ENCODE peak calls at places on chromosomes 16 and 17, in five cellular contexts. One of them, this sample, is unnamed.

GRCh38 chr16:84919267-84919666 is 92.1 kb downstream of the ZDHHC7 start:
- DNase-seq in K562: no peak
- DNase-seq in PC-9: no peak
- DNase-seq in GM23248: peak
- DNase-seq in mammary epithelial cell: no peak
- DNase-seq in this sample: no peak

GRCh38 chr16:11114366-11115164 is 141.4 kb downstream of the SOCS1 start:
- DNase-seq in K562: no peak
- DNase-seq in PC-9: no peak
- DNase-seq in GM23248: no peak
- DNase-seq in mammary epithelial cell: no peak
- DNase-seq in this sample: no peak

GRCh38 chr16:59899940-59900339 is 1165.8 kb upstream of the GOT2 start:
- DNase-seq in K562: no peak
- DNase-seq in PC-9: no peak
- DNase-seq in GM23248: no peak
- DNase-seq in mammary epithelial cell: no peak
- DNase-seq in this sample: no peak

GRCh38 chr17:44273607-44274006 is 5.7 kb upstream of the SLC4A1 start:
- DNase-seq in K562: no peak
- DNase-seq in PC-9: no peak
- DNase-seq in GM23248: no peak
- DNase-seq in mammary epithelial cell: no peak
- DNase-seq in this sample: no peak

GRCh38 chr17:20173091-20173490 is 163.9 kb downstream of the SPECC1 start:
- DNase-seq in K562: no peak
- DNase-seq in PC-9: no peak
- DNase-seq in GM23248: no peak
- DNase-seq in mammary epithelial cell: no peak
- DNase-seq in this sample: no peak

GRCh38 chr16:74485916-74486315 is 64.6 kb upstream of the CLEC18B start:
- DNase-seq in K562: no peak
- DNase-seq in PC-9: peak
- DNase-seq in GM23248: no peak
- DNase-seq in mammary epithelial cell: peak
- DNase-seq in this sample: no peak

GRCh38 chr17:9529033-9529748 is 46.4 kb downstream of the STX8 start:
- DNase-seq in K562: peak
- DNase-seq in PC-9: no peak
- DNase-seq in GM23248: peak
- DNase-seq in mammary epithelial cell: peak
- DNase-seq in this sample: peak

GRCh38 chr16:12146966-12147365 is 170.4 kb downstream of the SNX29 start:
- DNase-seq in K562: no peak
- DNase-seq in PC-9: no peak
- DNase-seq in GM23248: no peak
- DNase-seq in mammary epithelial cell: no peak
- DNase-seq in this sample: no peak

GRCh38 chr16:70162041-70162451 is 11.5 kb upstream of the CLEC18C start:
- DNase-seq in K562: peak
- DNase-seq in PC-9: peak
- DNase-seq in GM23248: peak
- DNase-seq in mammary epithelial cell: peak
- DNase-seq in this sample: peak

GRCh38 chr16:9072806-9073341 is 18.6 kb upstream of the HAPSTR1 start:
- DNase-seq in K562: no peak
- DNase-seq in PC-9: peak
- DNase-seq in GM23248: peak
- DNase-seq in mammary epithelial cell: peak
- DNase-seq in this sample: peak

GRCh38 chr16:28014851-28015250 is 48.7 kb downstream of the GSG1L start:
- DNase-seq in K562: no peak
- DNase-seq in PC-9: no peak
- DNase-seq in GM23248: no peak
- DNase-seq in mammary epithelial cell: no peak
- DNase-seq in this sample: peak

GRCh38 chr17:70144260-70144846 is 25.0 kb upstream of the KCNJ2 start:
- DNase-seq in K562: no peak
- DNase-seq in PC-9: no peak
- DNase-seq in GM23248: peak
- DNase-seq in mammary epithelial cell: peak
- DNase-seq in this sample: no peak

GRCh38 chr16:1173778-1174451 is 21.0 kb downstream of the CACNA1H start:
- DNase-seq in K562: no peak
- DNase-seq in PC-9: no peak
- DNase-seq in GM23248: no peak
- DNase-seq in mammary epithelial cell: no peak
- DNase-seq in this sample: no peak

GRCh38 chr16:50260206-50261159 is 5.9 kb upstream of the ADCY7 start:
- DNase-seq in K562: no peak
- DNase-seq in PC-9: no peak
- DNase-seq in GM23248: no peak
- DNase-seq in mammary epithelial cell: no peak
- DNase-seq in this sample: peak

GRCh38 chr17:8766731-8767130 is 8.4 kb upstream of the SPDYE4 start:
- DNase-seq in K562: no peak
- DNase-seq in PC-9: no peak
- DNase-seq in GM23248: peak
- DNase-seq in mammary epithelial cell: peak
- DNase-seq in this sample: no peak

GRCh38 chr16:76278086-76278485 is 885 bp downstream of the CNTNAP4 start:
- DNase-seq in K562: no peak
- DNase-seq in PC-9: no peak
- DNase-seq in GM23248: no peak
- DNase-seq in mammary epithelial cell: no peak
- DNase-seq in this sample: no peak

GRCh38 chr16:5738586-5738985 is 641.0 kb upstream of the EEF2KMT start:
- DNase-seq in K562: no peak
- DNase-seq in PC-9: no peak
- DNase-seq in GM23248: no peak
- DNase-seq in mammary epithelial cell: no peak
- DNase-seq in this sample: no peak

GRCh38 chr16:30527635-30528178 is 1.3 kb upstream of the ZNF768 start:
- DNase-seq in K562: no peak
- DNase-seq in PC-9: peak
- DNase-seq in GM23248: peak
- DNase-seq in mammary epithelial cell: peak
- DNase-seq in this sample: peak

GRCh38 chr17:50953831-50954601 is 87.9 kb upstream of the TOB1 start:
- DNase-seq in K562: peak
- DNase-seq in PC-9: peak
- DNase-seq in GM23248: peak
- DNase-seq in mammary epithelial cell: peak
- DNase-seq in this sample: peak

GRCh38 chr16:85901760-85902365 is 2.9 kb downstream of the IRF8 start:
- DNase-seq in K562: no peak
- DNase-seq in PC-9: no peak
- DNase-seq in GM23248: no peak
- DNase-seq in mammary epithelial cell: no peak
- DNase-seq in this sample: no peak

GRCh38 chr17:17166446-17166845 is 39.7 kb downstream of the PLD6 start:
- DNase-seq in K562: no peak
- DNase-seq in PC-9: no peak
- DNase-seq in GM23248: no peak
- DNase-seq in mammary epithelial cell: no peak
- DNase-seq in this sample: peak

GRCh38 chr16:3282747-3283524 is at the start of gene ZNF263:
- DNase-seq in K562: peak
- DNase-seq in PC-9: peak
- DNase-seq in GM23248: peak
- DNase-seq in mammary epithelial cell: peak
- DNase-seq in this sample: peak

GRCh38 chr17:57234252-57235092 is 21.9 kb upstream of the MSI2 start:
- DNase-seq in K562: no peak
- DNase-seq in PC-9: no peak
- DNase-seq in GM23248: no peak
- DNase-seq in mammary epithelial cell: no peak
- DNase-seq in this sample: no peak

GRCh38 chr16:25988089-25988488 is 296.3 kb downstream of the HS3ST4 start:
- DNase-seq in K562: no peak
- DNase-seq in PC-9: no peak
- DNase-seq in GM23248: no peak
- DNase-seq in mammary epithelial cell: no peak
- DNase-seq in this sample: no peak

GRCh38 chr17:4518901-4519300 is 20.2 kb downstream of the SPNS2 start:
- DNase-seq in K562: no peak
- DNase-seq in PC-9: no peak
- DNase-seq in GM23248: no peak
- DNase-seq in mammary epithelial cell: no peak
- DNase-seq in this sample: no peak

GRCh38 chr16:68713430-68713829 is 23.7 kb upstream of the CDH1 start:
- DNase-seq in K562: no peak
- DNase-seq in PC-9: no peak
- DNase-seq in GM23248: no peak
- DNase-seq in mammary epithelial cell: no peak
- DNase-seq in this sample: no peak

GRCh38 chr17:55585629-55586028 is 74.4 kb upstream of the SMIM36 start:
- DNase-seq in K562: no peak
- DNase-seq in PC-9: no peak
- DNase-seq in GM23248: no peak
- DNase-seq in mammary epithelial cell: no peak
- DNase-seq in this sample: no peak

GRCh38 chr17:1462164-1463112 is 6.4 kb upstream of the CRK start:
- DNase-seq in K562: no peak
- DNase-seq in PC-9: no peak
- DNase-seq in GM23248: no peak
- DNase-seq in mammary epithelial cell: no peak
- DNase-seq in this sample: peak

GRCh38 chr16:12160249-12160648 is 183.7 kb downstream of the SNX29 start:
- DNase-seq in K562: no peak
- DNase-seq in PC-9: no peak
- DNase-seq in GM23248: peak
- DNase-seq in mammary epithelial cell: no peak
- DNase-seq in this sample: no peak

GRCh38 chr16:21083729-21084268 is 66.8 kb downstream of the DNAH3 start:
- DNase-seq in K562: peak
- DNase-seq in PC-9: no peak
- DNase-seq in GM23248: peak
- DNase-seq in mammary epithelial cell: peak
- DNase-seq in this sample: peak

GRCh38 chr16:25950586-25951201 is 258.9 kb downstream of the HS3ST4 start:
- DNase-seq in K562: no peak
- DNase-seq in PC-9: no peak
- DNase-seq in GM23248: no peak
- DNase-seq in mammary epithelial cell: no peak
- DNase-seq in this sample: no peak

GRCh38 chr16:19876501-19877059 is 8.1 kb downstream of the GPRC5B start:
- DNase-seq in K562: no peak
- DNase-seq in PC-9: no peak
- DNase-seq in GM23248: no peak
- DNase-seq in mammary epithelial cell: no peak
- DNase-seq in this sample: no peak
- H3K27ac ChIP-seq in K562: no peak
- H3K27ac ChIP-seq in PC-9: no peak
- H3K27ac ChIP-seq in GM23248: no peak
- H3K27ac ChIP-seq in mammary epithelial cell: no peak
- H3K27ac ChIP-seq in this sample: no peak

GRCh38 chr17:39677072-39677471 is 8.8 kb downstream of the PNMT start:
- DNase-seq in K562: no peak
- DNase-seq in PC-9: no peak
- DNase-seq in GM23248: no peak
- DNase-seq in mammary epithelial cell: no peak
- DNase-seq in this sample: peak

GRCh38 chr17:39676198-39676819 is 8.1 kb downstream of the PNMT start:
- DNase-seq in K562: peak
- DNase-seq in PC-9: no peak
- DNase-seq in GM23248: peak
- DNase-seq in mammary epithelial cell: no peak
- DNase-seq in this sample: peak

GRCh38 chr17:39674179-39674578 is 5.9 kb downstream of the PNMT start:
- DNase-seq in K562: no peak
- DNase-seq in PC-9: no peak
- DNase-seq in GM23248: no peak
- DNase-seq in mammary epithelial cell: no peak
- DNase-seq in this sample: no peak

GRCh38 chr17:39674702-39675389 is 6.6 kb downstream of the PNMT start:
- DNase-seq in K562: peak
- DNase-seq in PC-9: peak
- DNase-seq in GM23248: no peak
- DNase-seq in mammary epithelial cell: no peak
- DNase-seq in this sample: peak

DNA sequence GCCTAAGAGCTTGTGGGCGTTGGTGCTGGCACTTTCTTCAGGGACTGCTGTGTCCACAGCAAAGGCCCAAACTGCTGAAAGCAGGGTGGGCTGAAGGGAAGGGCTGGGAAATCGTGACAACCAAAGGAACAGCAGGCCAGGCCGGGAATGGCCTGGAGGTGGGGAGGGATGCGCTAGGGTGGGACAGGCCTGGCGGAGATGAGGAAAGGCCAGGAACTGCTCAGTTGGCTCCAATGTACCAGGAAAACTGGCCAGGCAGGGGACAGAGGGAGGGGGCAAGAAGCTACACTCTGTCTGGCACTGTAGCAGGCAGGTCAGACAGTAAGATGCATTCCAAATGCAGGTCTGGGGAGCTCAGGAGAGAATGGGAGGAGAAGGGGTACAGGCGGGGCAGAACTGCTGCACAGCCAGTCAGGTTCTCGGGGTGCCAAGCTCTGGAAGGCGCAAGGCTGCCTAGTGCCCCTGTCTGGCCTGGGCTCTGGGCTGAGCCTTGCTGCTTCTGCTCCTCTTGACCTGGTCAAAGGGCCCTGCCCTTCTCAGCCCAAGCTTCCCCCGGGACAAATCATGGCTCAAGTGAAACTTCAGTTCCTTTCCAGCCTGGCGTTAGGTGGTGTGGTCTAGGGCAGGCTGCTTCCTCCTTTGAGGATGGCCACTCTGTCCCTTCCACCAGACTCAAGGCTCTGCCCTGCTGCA is 7.3 kb downstream of the PNMT start:
- DNase-seq in K562: no peak
- DNase-seq in PC-9: no peak
- DNase-seq in GM23248: no peak
- DNase-seq in mammary epithelial cell: no peak
- DNase-seq in this sample: no peak
- H3K4me2 ChIP-seq in K562: no peak
- H3K4me2 ChIP-seq in PC-9: peak
- H3K4me2 ChIP-seq in GM23248: no peak
- H3K4me2 ChIP-seq in mammary epithelial cell: no peak
- H3K4me2 ChIP-seq in this sample: no peak

DNA sequence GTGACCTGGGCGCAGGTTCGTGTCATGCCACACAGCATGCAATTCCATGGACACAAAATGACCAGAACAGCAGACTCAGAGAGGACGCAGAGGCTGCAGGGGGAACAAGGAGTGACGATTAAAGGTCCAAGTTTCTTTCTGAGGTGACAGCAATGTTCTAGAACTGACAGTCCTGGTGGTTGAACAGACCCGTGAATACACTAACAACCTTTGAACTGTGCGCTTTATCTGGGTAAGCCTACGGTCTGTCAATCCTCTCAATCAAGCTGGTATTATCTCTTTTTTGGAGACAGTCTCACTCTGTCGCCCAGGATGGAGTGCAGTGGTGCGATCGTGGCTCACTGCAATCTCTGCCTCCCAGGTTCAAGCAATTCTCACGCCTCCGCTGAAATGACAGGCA is 134.1 kb downstream of the ZNF778 start:
- DNase-seq in K562: no peak
- DNase-seq in PC-9: no peak
- DNase-seq in GM23248: no peak
- DNase-seq in mammary epithelial cell: no peak
- DNase-seq in this sample: no peak
- H3K4me3 ChIP-seq in K562: no peak
- H3K4me3 ChIP-seq in PC-9: no peak
- H3K4me3 ChIP-seq in GM23248: no peak
- H3K4me3 ChIP-seq in mammary epithelial cell: no peak
- H3K4me3 ChIP-seq in this sample: no peak

GRCh38 chr17:79113699-79114098 is 39.1 kb downstream of the ENGASE start:
- DNase-seq in K562: no peak
- DNase-seq in PC-9: no peak
- DNase-seq in GM23248: no peak
- DNase-seq in mammary epithelial cell: no peak
- DNase-seq in this sample: no peak
- H3K27ac ChIP-seq in K562: no peak
- H3K27ac ChIP-seq in PC-9: no peak
- H3K27ac ChIP-seq in GM23248: no peak
- H3K27ac ChIP-seq in mammary epithelial cell: no peak
- H3K27ac ChIP-seq in this sample: no peak

This sample was measured in osteoblast.